ENCODE peak calls at places on chromosomes 12 and 14, in eight cellular contexts. L is tibial nerve, A is kidney, J is left ventricle myocardium inferior, Q is stomach, Y is astrocyte of the spinal cord, S is OCI-LY7, M is body of pancreas. F is an unnamed sample.

GRCh38 chr12:75981773-75982564 is 49.6 kb downstream of the PHLDA1 start:
- DNase-seq in L (no peak), Y (peak), M (no peak), A (no peak), Q (no peak), J (peak), S (no peak), F (no peak)

GRCh38 chr12:113057565-113058485 is 1.3 kb downstream of the DTX1 start:
- DNase-seq in Y (no peak), Q (no peak), J (no peak), A (no peak), M (no peak), L (no peak), S (peak), F (no peak)

GRCh38 chr12:47079894-47080724 is at the start of gene AMIGO2:
- DNase-seq in L (peak), Q (peak), A (peak), S (no peak), J (peak), Y (peak), M (peak), F (no peak)

GRCh38 chr14:92316937-92317336 is 6.0 kb upstream of the SLC24A4 start:
- DNase-seq in A (no peak), Y (no peak), J (no peak), S (peak), Q (no peak), M (no peak), L (no peak), F (peak)

GRCh38 chr12:128644664-128645296 is 179.0 kb downstream of the SLC15A4 start:
- DNase-seq in Y (no peak), L (peak), A (no peak), Q (peak), S (peak), J (no peak), M (peak), F (peak)

GRCh38 chr14:85625925-85626585 is 96.1 kb downstream of the FLRT2 start:
- DNase-seq in S (no peak), Q (no peak), Y (no peak), M (no peak), J (no peak), A (no peak), L (no peak), F (no peak)

GRCh38 chr12:49223122-49223521 is 34.2 kb upstream of the TUBA1A start:
- DNase-seq in S (no peak), A (no peak), Y (no peak), J (no peak), M (no peak), L (no peak), Q (no peak), F (no peak)

GRCh38 chr14:54025661-54026060 is 69.0 kb upstream of the BMP4 start:
- DNase-seq in J (no peak), S (peak), Y (peak), L (no peak), M (no peak), Q (no peak), A (no peak), F (peak)

GRCh38 chr12:45570501-45570900 is 159.0 kb upstream of the ARID2 start:
- DNase-seq in M (no peak), J (no peak), Q (no peak), Y (no peak), L (no peak), A (no peak), S (no peak), F (no peak)

GRCh38 chr14:32414808-32415255 is 85.7 kb downstream of the AKAP6 start:
- DNase-seq in M (no peak), A (no peak), J (no peak), Q (no peak), Y (no peak), S (no peak), L (no peak), F (no peak)

GRCh38 chr12:21989819-21990412 is 48.7 kb upstream of the ABCC9 start:
- DNase-seq in J (no peak), S (peak), M (no peak), A (no peak), Y (peak), Q (no peak), L (peak), F (no peak)

GRCh38 chr14:94673781-94674231 is 61.6 kb downstream of the SERPINA3 start:
- DNase-seq in L (no peak), Y (peak), S (no peak), A (no peak), J (no peak), M (no peak), Q (peak), F (no peak)

GRCh38 chr14:102363182-102363952 is 626 bp downstream of the TECPR2 start:
- DNase-seq in J (peak), A (no peak), L (peak), Y (peak), Q (peak), M (no peak), S (peak), F (no peak)

GRCh38 chr12:71004578-71004977 is 84.0 kb upstream of the PTPRR start:
- DNase-seq in Q (no peak), M (no peak), Y (no peak), J (no peak), L (no peak), S (no peak), A (no peak), F (no peak)

GRCh38 chr14:93269341-93270068 is 62.4 kb downstream of the UBR7 start:
- DNase-seq in M (no peak), Y (peak), L (no peak), Q (no peak), S (no peak), A (no peak), J (no peak), F (no peak)

GRCh38 chr14:101241807-101242278 is 319.5 kb upstream of the DIO3 start:
- DNase-seq in J (no peak), L (no peak), Y (no peak), A (no peak), S (no peak), Q (no peak), M (no peak), F (no peak)

GRCh38 chr14:68460541-68460940 is 332.3 kb downstream of the ZFP36L1 start:
- DNase-seq in A (no peak), Y (no peak), M (no peak), S (no peak), L (peak), Q (no peak), J (no peak), F (no peak)

GRCh38 chr12:49336645-49337584 is at the start of gene C1QL4:
- DNase-seq in A (peak), J (peak), Q (peak), S (peak), Y (peak), L (peak), M (peak), F (peak)

GRCh38 chr12:54286042-54286931 is 5.8 kb downstream of the HNRNPA1 start:
- DNase-seq in Y (no peak), J (no peak), S (no peak), Q (no peak), L (no peak), A (no peak), M (no peak), F (no peak)

GRCh38 chr12:110284597-110284996 is 3.5 kb downstream of the ATP2A2 start:
- DNase-seq in M (no peak), S (no peak), Y (no peak), L (no peak), A (no peak), J (no peak), Q (no peak), F (no peak)
- H3K4me3 ChIP-seq in M (no peak), S (peak), Y (peak), L (no peak), A (peak), J (peak), Q (peak), F (no peak)

GRCh38 chr12:93894391-93895095 is 217.4 kb downstream of the CRADD start:
- DNase-seq in Y (peak), L (peak), J (peak), Q (no peak), S (no peak), A (peak), M (peak), F (no peak)
- H3K4me3 ChIP-seq in Y (no peak), L (no peak), J (peak), Q (no peak), S (no peak), A (no peak), M (no peak), F (no peak)

GRCh38 chr12:51907083-51907863 is at the start of gene ACVRL1:
- DNase-seq in Q (no peak), Y (no peak), J (peak), L (no peak), S (no peak), M (no peak), A (peak), F (no peak)
- H3K4me3 ChIP-seq in Q (peak), Y (peak), J (peak), L (peak), S (no peak), M (no peak), A (peak), F (no peak)

GRCh38 chr12:29739279-29739991 is 44.3 kb downstream of the TMTC1 start:
- DNase-seq in Y (peak), J (no peak), S (no peak), A (no peak), L (no peak), Q (no peak), M (no peak), F (no peak)
- H3K4me3 ChIP-seq in Y (no peak), J (no peak), S (no peak), A (no peak), L (no peak), Q (no peak), M (no peak), F (no peak)

DNA sequence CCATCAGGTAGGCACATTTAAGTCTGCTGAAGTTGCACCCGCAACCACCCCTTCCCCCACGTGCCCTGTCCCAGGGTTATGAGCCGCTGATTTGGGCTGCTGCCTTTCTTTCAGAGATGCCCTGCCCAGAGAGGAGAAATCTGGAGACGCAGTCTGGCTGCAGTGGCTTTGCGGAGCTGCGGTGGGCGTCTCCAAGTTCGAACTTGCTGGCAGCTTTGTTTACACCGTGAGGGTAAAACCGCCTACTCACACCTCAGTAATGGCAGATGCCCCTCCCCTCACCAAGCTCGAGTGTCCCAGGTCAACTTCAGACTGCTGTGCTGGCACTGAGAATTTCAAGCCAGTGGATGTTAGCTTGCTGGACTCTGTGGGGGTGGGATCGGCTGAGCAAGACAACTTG is 14.7 kb downstream of the PTCSC3 start:
- DNase-seq in Y (no peak), J (no peak), L (no peak), M (no peak), S (no peak), A (no peak), Q (no peak), F (no peak)
- H3K4me3 ChIP-seq in Y (no peak), J (no peak), L (no peak), M (no peak), S (no peak), A (peak), Q (no peak), F (no peak)

GRCh38 chr12:132539016-132539773 is 49.2 kb downstream of the FBRSL1 start:
- DNase-seq in S (no peak), J (no peak), M (no peak), Q (no peak), L (no peak), A (no peak), Y (no peak), F (no peak)
- H3K4me3 ChIP-seq in S (no peak), J (no peak), M (no peak), Q (no peak), L (no peak), A (no peak), Y (no peak), F (no peak)

GRCh38 chr14:23008836-23009235 is 1.1 kb downstream of the C14orf93 start:
- DNase-seq in J (no peak), A (no peak), L (no peak), Q (no peak), Y (peak), S (peak), M (no peak), F (peak)
- H3K4me3 ChIP-seq in J (no peak), A (no peak), L (no peak), Q (no peak), Y (no peak), S (peak), M (no peak), F (peak)

GRCh38 chr12:32140867-32141266 is 34.2 kb downstream of the BICD1 start:
- DNase-seq in A (no peak), M (no peak), Q (no peak), S (no peak), J (no peak), Y (no peak), L (no peak), F (no peak)
- H3K4me3 ChIP-seq in A (no peak), M (no peak), Q (no peak), S (peak), J (peak), Y (no peak), L (no peak), F (no peak)